ENCODE peak calls at places on chromosomes 12 and 14, in eight cellular contexts. S, F, R, O, Z, G, C and A are unnamed samples.

GRCh38 chr12:57672801-57673200 is 21.1 kb upstream of the OS9 start:
- DNase-seq in S (no peak), F (no peak), Z (no peak), O (no peak), R (no peak), G (no peak), C (no peak), A (no peak)

GRCh38 chr12:6460751-6461371 is 9.0 kb downstream of the TAPBPL start:
- DNase-seq in S (no peak), C (no peak), Z (no peak), R (no peak), O (no peak), F (no peak), G (no peak), A (no peak)

GRCh38 chr12:100229876-100230275 is 29.3 kb downstream of the ACTR6 start:
- DNase-seq in G (no peak), Z (no peak), C (no peak), S (no peak), F (no peak), O (no peak), R (no peak), A (no peak)

GRCh38 chr12:89059061-89059460 is 293.2 kb downstream of the DUSP6 start:
- DNase-seq in R (no peak), S (no peak), O (no peak), Z (no peak), C (no peak), F (no peak), G (no peak), A (no peak)

GRCh38 chr12:12405882-12406281 is 49.0 kb downstream of the BORCS5 start:
- DNase-seq in R (no peak), O (no peak), C (no peak), F (no peak), G (no peak), Z (no peak), S (peak; percentile 28), A (no peak)

GRCh38 chr12:93376436-93377251 is 1.1 kb upstream of the NUDT4 start:
- DNase-seq in C (no peak), O (no peak), F (no peak), R (no peak), S (peak; percentile 38), Z (peak; percentile 81), G (no peak), A (no peak)

GRCh38 chr14:75025082-75025481 is 22.4 kb downstream of the EIF2B2 start:
- DNase-seq in O (no peak), R (no peak), C (no peak), G (no peak), Z (no peak), S (no peak), F (no peak), A (no peak)

GRCh38 chr14:21024668-21025373 is at the start of gene NDRG2:
- DNase-seq in F (peak; percentile 82), S (peak; percentile 84), C (peak; percentile 53), R (no peak), G (no peak), Z (peak; percentile 89), O (no peak), A (no peak)

GRCh38 chr14:96698846-96699543 is 98.2 kb upstream of the VRK1 start:
- DNase-seq in O (no peak), Z (no peak), F (no peak), S (no peak), C (no peak), G (no peak), R (no peak), A (no peak)

GRCh38 chr12:120939523-120939922 is 35.4 kb upstream of the SPPL3 start:
- DNase-seq in G (no peak), Z (no peak), O (no peak), F (peak; percentile 37), S (no peak), C (no peak), R (peak; percentile 50), A (no peak)

GRCh38 chr14:64835431-64835830 is 44.3 kb downstream of the SPTB start:
- DNase-seq in R (no peak), O (no peak), G (no peak), C (no peak), S (no peak), Z (no peak), F (no peak), A (no peak)

GRCh38 chr14:83744901-83745300 is 1785.0 kb upstream of the FLRT2 start:
- DNase-seq in F (no peak), O (no peak), C (no peak), R (no peak), G (no peak), S (no peak), Z (no peak), A (no peak)

GRCh38 chr14:68840454-68840853 is 47.6 kb upstream of the ZFP36L1 start:
- DNase-seq in G (no peak), F (no peak), Z (no peak), R (no peak), S (no peak), C (no peak), O (no peak), A (no peak)

GRCh38 chr12:11621797-11622423 is 27.6 kb upstream of the ETV6 start:
- DNase-seq in S (no peak), G (no peak), Z (no peak), R (no peak), O (no peak), C (no peak), F (peak; percentile 39), A (no peak)

GRCh38 chr14:50362791-50363733 is 33.6 kb downstream of the CDKL1 start:
- DNase-seq in S (no peak), R (no peak), C (no peak), Z (no peak), G (no peak), O (peak; percentile 9), F (peak; percentile 43), A (no peak)

GRCh38 chr12:8648598-8649205 is 13.9 kb downstream of the MFAP5 start:
- DNase-seq in R (no peak), O (no peak), S (no peak), G (no peak), F (no peak), C (no peak), Z (no peak), A (no peak)

GRCh38 chr12:106239241-106239950 is 8.4 kb downstream of the CKAP4 start:
- DNase-seq in O (no peak), R (no peak), S (no peak), Z (no peak), C (no peak), F (no peak), G (no peak), A (no peak)

GRCh38 chr14:47186491-47186890 is 488.9 kb downstream of the MDGA2 start:
- DNase-seq in S (no peak), R (no peak), Z (no peak), C (no peak), F (no peak), G (no peak), O (no peak), A (no peak)

GRCh38 chr12:105861232-105861631 is 277.5 kb downstream of the NUAK1 start:
- DNase-seq in G (no peak), Z (no peak), O (no peak), R (no peak), S (no peak), F (no peak), C (no peak), A (no peak)

GRCh38 chr12:115129727-115130126 is 445.8 kb upstream of the TBX3 start:
- DNase-seq in G (no peak), R (no peak), O (no peak), S (no peak), Z (no peak), C (no peak), F (no peak), A (no peak)

GRCh38 chr12:128724468-128725046 is 99.2 kb downstream of the SLC15A4 start:
- DNase-seq in F (no peak), Z (no peak), C (no peak), S (no peak), G (no peak), R (no peak), O (no peak), A (no peak)

GRCh38 chr12:91417649-91418048 is 235.0 kb upstream of the DCN start:
- DNase-seq in C (no peak), F (no peak), R (no peak), O (no peak), Z (no peak), S (no peak), G (no peak), A (no peak)

GRCh38 chr14:43706901-43707300 is 800.2 kb downstream of the FSCB start:
- DNase-seq in R (no peak), Z (no peak), O (no peak), G (no peak), S (no peak), C (no peak), F (no peak), A (no peak)

GRCh38 chr12:31362759-31363415 is 36.9 kb upstream of the SINHCAF start:
- DNase-seq in G (no peak), O (no peak), Z (peak; percentile 62), C (no peak), S (no peak), F (no peak), R (no peak), A (no peak)

GRCh38 chr14:89899917-89900680 is 54.4 kb downstream of the EFCAB11 start:
- DNase-seq in F (no peak), O (peak; percentile 15), S (peak; percentile 48), C (no peak), R (no peak), Z (peak; percentile 35), G (no peak), A (no peak)

GRCh38 chr14:59125156-59125555 is 63.3 kb upstream of the DAAM1 start:
- DNase-seq in C (no peak), S (no peak), Z (no peak), O (no peak), R (no peak), F (no peak), G (no peak), A (no peak)